ENCODE peak calls at places on chromosomes 6 and 20, in five cellular contexts. W is heart right ventricle, J is uterus, I is left ventricle myocardium inferior, R is heart left ventricle. S is an unnamed sample.

GRCh38 chr6:170068496-170068895 is 222.4 kb downstream of the DLL1 start:
- DNase-seq in W (no peak), J (no peak), I (no peak), R (no peak), S (no peak)

GRCh38 chr6:92495246-92495645 is 924.1 kb downstream of the EPHA7 start:
- DNase-seq in W (no peak), J (no peak), I (no peak), R (no peak), S (no peak)

GRCh38 chr6:100138346-100139022 is 144.5 kb upstream of the MCHR2 start:
- DNase-seq in W (no peak), J (no peak), I (no peak), R (no peak), S (no peak)

GRCh38 chr20:17859002-17859615 is 109.5 kb downstream of the SNX5 start:
- DNase-seq in W (no peak), J (no peak), I (no peak), R (no peak), S (peak; percentile 50)

GRCh38 chr6:116562019-116562403 is 8.5 kb downstream of the CALHM4 start:
- DNase-seq in W (no peak), J (no peak), I (no peak), R (no peak), S (no peak)

GRCh38 chr6:14713008-14713452 is 532.8 kb upstream of the JARID2 start:
- DNase-seq in W (peak; percentile 29), J (peak; percentile 25), I (peak; percentile 52), R (peak; percentile 69), S (peak; percentile 63)

GRCh38 chr6:100338090-100338489 is 126.6 kb downstream of the SIM1 start:
- DNase-seq in W (no peak), J (no peak), I (no peak), R (no peak), S (no peak)

GRCh38 chr6:98657764-98658163 is 176.6 kb upstream of the POU3F2 start:
- DNase-seq in W (no peak), J (no peak), I (no peak), R (no peak), S (no peak)

GRCh38 chr6:110971458-110971857 is 10.4 kb upstream of the RPF2 start:
- DNase-seq in W (no peak), J (no peak), I (no peak), R (no peak), S (no peak)

GRCh38 chr6:116779569-116780164 is 14.1 kb upstream of the FAM162B start:
- DNase-seq in W (no peak), J (no peak), I (no peak), R (no peak), S (no peak)

GRCh38 chr6:130749402-130749801 is 77.8 kb upstream of the SMLR1 start:
- DNase-seq in W (no peak), J (no peak), I (no peak), R (no peak), S (no peak)

GRCh38 chr6:149166324-149166723 is 151.2 kb upstream of the TAB2 start:
- DNase-seq in W (no peak), J (no peak), I (no peak), R (no peak), S (no peak)
- H3K27ac ChIP-seq in W (no peak overlapping the region), J (no peak overlapping the region), I (no peak overlapping the region), R (no peak overlapping the region), S (no peak overlapping the region)

GRCh38 chr6:36308514-36308913 is 28.2 kb downstream of the BNIP5 start:
- DNase-seq in W (no peak), J (no peak), I (no peak), R (no peak), S (no peak)

GRCh38 chr6:36309212-36309611 is 27.5 kb downstream of the BNIP5 start:
- DNase-seq in W (no peak), J (no peak), I (no peak), R (no peak), S (no peak)

GRCh38 chr6:36312854-36313627 is 23.6 kb downstream of the BNIP5 start:
- DNase-seq in W (no peak), J (no peak), I (no peak), R (no peak), S (no peak)

GRCh38 chr6:36306365-36306764 is 30.3 kb downstream of the BNIP5 start:
- DNase-seq in W (no peak), J (no peak), I (no peak), R (no peak), S (no peak)

DNA sequence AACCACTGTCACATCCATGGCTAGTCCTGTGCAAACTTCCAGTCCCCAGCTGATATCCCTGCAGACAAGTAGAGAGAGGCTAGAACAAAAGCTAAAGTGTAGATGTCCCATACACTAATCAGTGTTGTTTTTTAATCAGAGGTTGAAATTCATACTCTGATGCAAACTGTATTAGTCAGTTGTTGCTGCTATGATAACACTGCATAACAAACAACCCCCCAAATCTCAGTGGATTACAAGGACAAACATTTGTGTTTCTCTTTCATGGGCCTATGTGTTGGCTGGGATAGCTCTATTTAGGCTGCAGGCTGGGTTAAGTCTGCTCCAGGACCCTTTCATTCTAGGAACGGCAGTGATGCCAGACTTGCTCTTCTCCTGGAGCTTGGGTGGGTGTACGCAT is 26.8 kb downstream of the BNIP5 start:
- DNase-seq in W (no peak), J (no peak), I (no peak), R (no peak), S (no peak)
- H3K4me1 ChIP-seq in W (no peaks in the 10 kb centered on the region), J (no peaks in the 10 kb centered on the region), I (no peaks in the 10 kb centered on the region), R (no peaks in the 10 kb centered on the region), S (no peaks in the 10 kb centered on the region)

GRCh38 chr20:56572178-56572577 is 39.1 kb downstream of the FAM209B start:
- DNase-seq in W (no peak), J (no peak), I (no peak), R (no peak), S (no peak)
- H3K27ac ChIP-seq in W (no peak overlapping the region), J (no peak overlapping the region), I (no peak overlapping the region), R (no peak overlapping the region), S (no peak overlapping the region)

DNA sequence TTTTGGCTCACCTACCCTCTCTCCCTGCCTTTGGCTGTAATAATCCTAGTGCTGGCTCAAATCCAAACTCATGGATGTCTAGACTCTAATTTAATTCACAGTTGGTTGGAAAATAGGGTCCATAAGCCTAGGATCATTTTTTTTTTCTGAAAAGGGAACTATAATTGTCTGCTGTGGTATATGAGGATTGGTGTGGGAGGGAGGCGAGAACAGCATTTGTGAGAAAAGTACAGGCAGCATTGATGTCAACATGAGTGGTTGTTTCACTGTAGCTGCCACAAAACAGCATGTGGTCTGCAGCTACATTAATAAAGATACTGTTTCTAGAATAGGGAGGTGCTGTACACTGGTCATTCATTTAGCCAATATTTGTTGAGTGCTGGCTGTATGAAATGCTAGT is 18.6 kb upstream of the POLR1H start:
- DNase-seq in W (no peak), J (no peak), I (no peak), R (no peak), S (no peak)
- H3K4me1 ChIP-seq in W (peaks cover 28% of the 10 kb centered on the region), J (no peaks in the 10 kb centered on the region), I (peaks cover 10% of the 10 kb centered on the region), R (peaks cover 14% of the 10 kb centered on the region), S (no peaks in the 10 kb centered on the region)

DNA sequence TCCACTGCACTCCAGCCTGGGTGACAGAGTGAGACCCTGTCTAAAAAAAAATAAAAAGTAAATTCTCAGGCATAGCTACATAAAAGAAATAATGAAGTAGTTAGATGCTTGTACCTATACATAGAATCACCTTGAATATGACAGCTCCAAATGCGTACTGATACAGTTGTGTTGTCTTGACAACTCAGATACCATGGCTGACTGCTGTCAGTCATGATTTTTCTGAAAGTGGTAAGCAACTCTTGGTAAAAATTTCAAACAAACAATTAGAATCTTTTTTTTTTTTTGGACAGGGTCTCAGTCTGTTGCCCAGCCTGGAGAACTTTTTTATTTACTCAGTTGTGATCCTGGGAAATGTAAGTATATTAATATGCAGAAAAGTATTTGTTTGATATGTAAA is 14.2 kb upstream of the MAPK13 start:
- DNase-seq in W (no peak), J (no peak), I (no peak), R (no peak), S (no peak)
- H3K27ac ChIP-seq in W (no peak overlapping the region), J (no peak overlapping the region), I (no peak overlapping the region), R (no peak overlapping the region), S (no peak overlapping the region)

GRCh38 chr6:9172096-9172495 is 736.8 kb upstream of the SLC35B3 start:
- DNase-seq in W (no peak), J (no peak), I (no peak), R (no peak), S (no peak)
- H3K4me1 ChIP-seq in W (no peaks in the 10 kb centered on the region), J (no peaks in the 10 kb centered on the region), I (no peaks in the 10 kb centered on the region), R (no peaks in the 10 kb centered on the region), S (no peaks in the 10 kb centered on the region)